ENCODE peak calls at places on chromosomes 3 and 15, in six cellular contexts. One of them, this sample, is unnamed.

GRCh38 chr3:27253831-27254230 is 115.4 kb downstream of the NEK10 start:
- DNase-seq in kidney: no peak
- DNase-seq in lower lobe of right lung: peak; percentile 48
- DNase-seq in neural progenitor cell: peak; percentile 68
- DNase-seq in BJ: no peak
- DNase-seq in progenitor cell of endocrine pancreas: no peak
- DNase-seq in this sample: no peak

GRCh38 chr15:35545825-35546580 is at the start of gene DPH6:
- DNase-seq in kidney: peak; percentile 96
- DNase-seq in lower lobe of right lung: peak; percentile 90
- DNase-seq in neural progenitor cell: peak; percentile 87
- DNase-seq in BJ: peak; percentile 31
- DNase-seq in progenitor cell of endocrine pancreas: peak; percentile 81
- DNase-seq in this sample: peak; percentile 93

GRCh38 chr3:99846472-99846871 is 28.8 kb downstream of the CMSS1 start:
- DNase-seq in kidney: no peak
- DNase-seq in lower lobe of right lung: no peak
- DNase-seq in neural progenitor cell: no peak
- DNase-seq in BJ: no peak
- DNase-seq in progenitor cell of endocrine pancreas: no peak
- DNase-seq in this sample: no peak

GRCh38 chr3:36907911-36908646 is 36.8 kb downstream of the TRANK1 start:
- DNase-seq in kidney: peak; percentile 78
- DNase-seq in lower lobe of right lung: peak; percentile 67
- DNase-seq in neural progenitor cell: no peak
- DNase-seq in BJ: no peak
- DNase-seq in progenitor cell of endocrine pancreas: no peak
- DNase-seq in this sample: no peak

GRCh38 chr3:176926688-176927087 is 270.6 kb downstream of the TBL1XR1 start:
- DNase-seq in kidney: no peak
- DNase-seq in lower lobe of right lung: no peak
- DNase-seq in neural progenitor cell: no peak
- DNase-seq in BJ: no peak
- DNase-seq in progenitor cell of endocrine pancreas: no peak
- DNase-seq in this sample: no peak

GRCh38 chr3:101484805-101485620 is 28.0 kb downstream of the SENP7 start:
- DNase-seq in kidney: no peak
- DNase-seq in lower lobe of right lung: no peak
- DNase-seq in neural progenitor cell: no peak
- DNase-seq in BJ: no peak
- DNase-seq in progenitor cell of endocrine pancreas: no peak
- DNase-seq in this sample: no peak

GRCh38 chr3:14119166-14119510 is 5.5 kb downstream of the CHCHD4 start:
- DNase-seq in kidney: no peak
- DNase-seq in lower lobe of right lung: no peak
- DNase-seq in neural progenitor cell: no peak
- DNase-seq in BJ: no peak
- DNase-seq in progenitor cell of endocrine pancreas: no peak
- DNase-seq in this sample: no peak

GRCh38 chr15:30923429-30923828 is 19.7 kb downstream of the FAN1 start:
- DNase-seq in kidney: no peak
- DNase-seq in lower lobe of right lung: no peak
- DNase-seq in neural progenitor cell: peak; percentile 30
- DNase-seq in BJ: no peak
- DNase-seq in progenitor cell of endocrine pancreas: no peak
- DNase-seq in this sample: no peak

GRCh38 chr15:41080144-41080543 is 35.9 kb downstream of the INO80 start:
- DNase-seq in kidney: no peak
- DNase-seq in lower lobe of right lung: no peak
- DNase-seq in neural progenitor cell: no peak
- DNase-seq in BJ: no peak
- DNase-seq in progenitor cell of endocrine pancreas: no peak
- DNase-seq in this sample: no peak

GRCh38 chr3:23751485-23751811 is 54.3 kb upstream of the UBE2E1 start:
- DNase-seq in kidney: no peak
- DNase-seq in lower lobe of right lung: no peak
- DNase-seq in neural progenitor cell: peak; percentile 86
- DNase-seq in BJ: no peak
- DNase-seq in progenitor cell of endocrine pancreas: no peak
- DNase-seq in this sample: no peak

GRCh38 chr3:33717616-33717865 is 513 bp downstream of the CLASP2 start:
- DNase-seq in kidney: no peak
- DNase-seq in lower lobe of right lung: peak; percentile 84
- DNase-seq in neural progenitor cell: peak; percentile 87
- DNase-seq in BJ: no peak
- DNase-seq in progenitor cell of endocrine pancreas: peak; percentile 43
- DNase-seq in this sample: peak; percentile 89

GRCh38 chr15:38696120-38696727 is 131.6 kb upstream of the RASGRP1 start:
- DNase-seq in kidney: no peak
- DNase-seq in lower lobe of right lung: no peak
- DNase-seq in neural progenitor cell: no peak
- DNase-seq in BJ: no peak
- DNase-seq in progenitor cell of endocrine pancreas: no peak
- DNase-seq in this sample: no peak

GRCh38 chr15:31360843-31361763 is 34.5 kb downstream of the KLF13 start:
- DNase-seq in kidney: no peak
- DNase-seq in lower lobe of right lung: peak; percentile 79
- DNase-seq in neural progenitor cell: peak; percentile 51
- DNase-seq in BJ: no peak
- DNase-seq in progenitor cell of endocrine pancreas: no peak
- DNase-seq in this sample: peak; percentile 77

DNA sequence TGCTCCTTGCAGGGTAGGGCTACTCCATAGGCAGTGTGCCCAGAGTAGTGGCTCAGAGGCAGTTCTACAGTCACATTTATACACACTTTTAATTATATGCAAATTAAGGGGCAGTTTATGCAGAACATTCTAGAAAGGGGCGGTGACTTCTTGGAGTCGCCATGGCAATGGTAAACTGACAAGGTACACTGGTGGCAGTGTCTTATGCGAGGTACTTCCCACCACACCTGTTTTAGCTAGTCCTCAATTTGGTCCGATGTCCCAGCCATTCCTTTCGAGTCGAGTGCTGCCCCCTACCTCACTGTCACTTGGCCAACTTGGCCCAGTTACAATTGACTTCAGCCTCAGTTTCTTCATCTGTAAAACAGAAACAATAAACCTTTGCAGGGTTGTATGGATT is 3.8 kb upstream of the IRAK2 start:
- DNase-seq in kidney: peak; percentile 22
- DNase-seq in lower lobe of right lung: no peak
- DNase-seq in neural progenitor cell: peak; percentile 3
- DNase-seq in BJ: no peak
- DNase-seq in progenitor cell of endocrine pancreas: no peak
- DNase-seq in this sample: no peak
- TF ChIP-seq CTCF in kidney: no peak
- TF ChIP-seq CTCF in lower lobe of right lung: no peak
- TF ChIP-seq CTCF in neural progenitor cell: no peak
- TF ChIP-seq CTCF in BJ: no peak
- TF ChIP-seq CTCF in progenitor cell of endocrine pancreas: no peak
- TF ChIP-seq CTCF in this sample: no peak

GRCh38 chr15:59923508-59923907 is 80.6 kb upstream of the FOXB1 start:
- DNase-seq in kidney: no peak
- DNase-seq in lower lobe of right lung: no peak
- DNase-seq in neural progenitor cell: no peak
- DNase-seq in BJ: no peak
- DNase-seq in progenitor cell of endocrine pancreas: no peak
- DNase-seq in this sample: no peak

GRCh38 chr15:59918994-59919951 is 84.8 kb upstream of the FOXB1 start:
- DNase-seq in kidney: no peak
- DNase-seq in lower lobe of right lung: no peak
- DNase-seq in neural progenitor cell: no peak
- DNase-seq in BJ: no peak
- DNase-seq in progenitor cell of endocrine pancreas: no peak
- DNase-seq in this sample: no peak

DNA sequence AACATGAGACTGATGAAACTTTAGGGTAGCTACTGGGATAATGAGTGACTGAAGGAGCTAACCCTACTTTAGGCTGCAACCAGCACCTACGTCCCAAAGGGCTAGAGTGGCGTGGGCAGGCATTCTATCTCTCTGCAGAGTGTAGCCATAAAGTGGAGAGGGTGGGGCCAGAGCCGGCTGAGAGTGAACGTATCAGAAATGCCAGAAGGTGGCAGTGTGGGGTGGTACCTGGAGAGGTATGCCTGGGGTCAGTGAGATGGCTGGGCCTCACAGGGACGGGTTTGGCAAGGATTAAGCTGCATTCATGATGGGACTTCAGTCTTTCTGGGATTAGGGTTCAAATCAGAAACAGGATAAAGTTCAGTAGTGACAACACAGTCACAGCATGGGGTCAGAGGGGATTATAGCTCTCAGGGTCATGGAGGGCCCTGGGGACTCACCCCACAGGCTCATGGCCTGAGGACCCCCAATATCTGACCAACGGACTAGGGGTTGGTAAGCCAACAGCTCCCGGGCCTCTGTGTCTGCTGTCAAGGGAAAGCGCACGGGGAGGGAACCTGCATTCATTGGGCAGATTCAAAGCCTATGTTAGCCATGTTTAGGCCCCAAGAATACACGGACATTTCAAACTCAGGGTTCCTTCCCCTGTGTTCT is 86.5 kb upstream of the FOXB1 start:
- DNase-seq in kidney: peak; percentile 67
- DNase-seq in lower lobe of right lung: peak; percentile 67
- DNase-seq in neural progenitor cell: peak; percentile 89
- DNase-seq in BJ: no peak
- DNase-seq in progenitor cell of endocrine pancreas: peak; percentile 66
- DNase-seq in this sample: no peak
- TF ChIP-seq CTCF in kidney: peak; percentile 63
- TF ChIP-seq CTCF in lower lobe of right lung: peak; percentile 49
- TF ChIP-seq CTCF in neural progenitor cell: peak; percentile 69
- TF ChIP-seq CTCF in BJ: peak; percentile 45
- TF ChIP-seq CTCF in progenitor cell of endocrine pancreas: peak; percentile 79
- TF ChIP-seq CTCF in this sample: peak; percentile 76

GRCh38 chr3:66138336-66139234 is 82.2 kb upstream of the SLC25A26 start:
- DNase-seq in kidney: no peak
- DNase-seq in lower lobe of right lung: no peak
- DNase-seq in neural progenitor cell: peak; percentile 79
- DNase-seq in BJ: no peak
- DNase-seq in progenitor cell of endocrine pancreas: peak; percentile 27
- DNase-seq in this sample: no peak
- TF ChIP-seq CTCF in kidney: peak; percentile 85
- TF ChIP-seq CTCF in lower lobe of right lung: peak; percentile 73
- TF ChIP-seq CTCF in neural progenitor cell: peak; percentile 84
- TF ChIP-seq CTCF in BJ: peak; percentile 82
- TF ChIP-seq CTCF in progenitor cell of endocrine pancreas: peak; percentile 81
- TF ChIP-seq CTCF in this sample: peak; percentile 92

GRCh38 chr15:83657549-83657948 is 3.6 kb downstream of the ADAMTSL3 start:
- DNase-seq in kidney: no peak
- DNase-seq in lower lobe of right lung: no peak
- DNase-seq in neural progenitor cell: peak; percentile 48
- DNase-seq in BJ: no peak
- DNase-seq in progenitor cell of endocrine pancreas: no peak
- DNase-seq in this sample: no peak
- TF ChIP-seq CTCF in kidney: no peak
- TF ChIP-seq CTCF in lower lobe of right lung: no peak
- TF ChIP-seq CTCF in neural progenitor cell: peak; percentile 60
- TF ChIP-seq CTCF in BJ: no peak
- TF ChIP-seq CTCF in progenitor cell of endocrine pancreas: peak; percentile 38
- TF ChIP-seq CTCF in this sample: peak; percentile 12

DNA sequence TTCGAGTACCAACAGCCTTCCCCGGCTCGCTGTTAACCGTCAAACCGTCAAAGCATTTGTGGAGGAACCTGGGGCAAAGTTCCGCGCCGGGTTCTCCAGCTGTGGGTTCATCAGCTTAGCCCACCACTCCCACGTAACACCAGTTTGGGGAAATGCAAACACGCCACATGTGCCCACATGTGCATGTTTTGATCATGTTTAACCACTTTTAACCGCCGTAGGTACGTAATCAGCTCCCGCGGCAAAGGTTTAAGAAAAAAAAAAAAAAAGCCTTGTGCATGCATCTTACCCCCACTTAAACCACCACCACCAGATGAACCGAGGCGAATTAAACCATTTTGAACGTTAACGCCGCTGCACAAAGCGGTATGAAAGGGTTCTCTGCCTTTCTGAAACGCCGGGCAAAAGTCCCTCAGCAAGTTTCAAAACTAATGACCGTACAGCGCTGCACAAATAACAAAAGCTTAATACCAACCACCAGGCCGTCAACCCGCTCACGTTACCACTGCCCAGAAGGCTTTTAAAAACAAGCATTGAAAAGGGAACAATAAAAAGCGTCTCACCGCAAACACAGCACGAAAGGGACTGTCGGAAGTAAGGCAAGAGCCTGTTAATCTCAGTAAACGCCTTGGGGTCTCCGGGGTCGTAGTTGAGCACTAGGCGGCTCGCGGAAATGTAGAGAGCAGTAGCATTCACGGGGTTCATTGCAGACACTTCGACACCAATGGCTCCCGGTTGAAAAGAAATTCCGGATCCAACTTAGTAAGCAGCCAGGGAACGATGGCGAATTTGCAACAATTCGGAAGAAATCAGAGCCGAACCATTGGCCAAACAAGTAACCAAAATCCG is 1.5 kb downstream of the MSL2 start:
- DNase-seq in kidney: no peak
- DNase-seq in lower lobe of right lung: peak; percentile 71
- DNase-seq in neural progenitor cell: peak; percentile 76
- DNase-seq in BJ: no peak
- DNase-seq in progenitor cell of endocrine pancreas: no peak
- DNase-seq in this sample: no peak
- TF ChIP-seq CTCF in kidney: peak; percentile 4
- TF ChIP-seq CTCF in lower lobe of right lung: no peak
- TF ChIP-seq CTCF in neural progenitor cell: peak; percentile 15
- TF ChIP-seq CTCF in BJ: no peak
- TF ChIP-seq CTCF in progenitor cell of endocrine pancreas: no peak
- TF ChIP-seq CTCF in this sample: no peak

This sample was measured in chondrocyte.